ENCODE peak calls at places on chromosomes 3 and 15, in nine cellular contexts. Y is iPS DF 6.9; R is aorta; C is left cardiac atrium; B is activated CD4-positive, CD25-positive, alpha-beta regulatory T cell; T is dorsolateral prefrontal cortex; E is AG04450; M is GM10248; G is stimulated activated naive CD4-positive, alpha-beta T cell. P is an unnamed sample.

GRCh38 chr3:123085293-123085949 is 18.6 kb downstream of the PDIA5 start:
- DNase-seq in Y (no peak), R (no peak), C (no peak), B (no peak), T (no peak), E (no peak), M (no peak), G (no peak), P (no peak)

GRCh38 chr3:120214161-120214560 is 70.9 kb downstream of the GPR156 start:
- DNase-seq in Y (no peak), R (no peak), C (no peak), B (no peak), T (no peak), E (no peak), M (no peak), G (no peak), P (no peak)

GRCh38 chr3:52534281-52535183 is 875 bp upstream of the NT5DC2 start:
- DNase-seq in Y (no peak), R (peak), C (no peak), B (no peak), T (no peak), E (no peak), M (no peak), G (no peak), P (peak)

GRCh38 chr3:197504239-197505191 is 51.3 kb downstream of the BDH1 start:
- DNase-seq in Y (no peak), R (no peak), C (no peak), B (no peak), T (no peak), E (no peak), M (no peak), G (no peak), P (no peak)

GRCh38 chr3:58173670-58174472 is 36.9 kb downstream of the DNASE1L3 start:
- DNase-seq in Y (no peak), R (no peak), C (peak), B (no peak), T (no peak), E (no peak), M (peak), G (peak), P (no peak)

GRCh38 chr3:160162440-160162839 is 62.8 kb upstream of the C3orf80 start:
- DNase-seq in Y (peak), R (no peak), C (no peak), B (no peak), T (no peak), E (no peak), M (no peak), G (no peak), P (no peak)

GRCh38 chr3:37225481-37225880 is 51.1 kb upstream of the LRRFIP2 start:
- DNase-seq in Y (no peak), R (no peak), C (no peak), B (no peak), T (no peak), E (no peak), M (no peak), G (peak), P (no peak)

GRCh38 chr15:43911235-43911661 is 84.4 kb downstream of the WDR76 start:
- DNase-seq in Y (no peak), R (no peak), C (peak), B (no peak), T (peak), E (peak), M (no peak), G (no peak), P (peak)

GRCh38 chr3:183156266-183156665 is 6.3 kb downstream of the LAMP3 start:
- DNase-seq in Y (no peak), R (no peak), C (no peak), B (no peak), T (no peak), E (no peak), M (no peak), G (no peak), P (no peak)

GRCh38 chr3:95705786-95706418 is 1108.5 kb upstream of the EPHA6 start:
- DNase-seq in Y (no peak), R (no peak), C (peak), B (no peak), T (no peak), E (no peak), M (no peak), G (peak), P (no peak)

GRCh38 chr3:122021811-122022401 is at the start of gene ILDR1:
- DNase-seq in Y (no peak), R (no peak), C (no peak), B (no peak), T (no peak), E (no peak), M (peak), G (no peak), P (no peak)

GRCh38 chr3:142467738-142468137 is 19.9 kb upstream of the XRN1 start:
- DNase-seq in Y (no peak), R (no peak), C (no peak), B (no peak), T (no peak), E (no peak), M (no peak), G (no peak), P (no peak)

GRCh38 chr15:66608159-66608558 is 42.4 kb upstream of the LCTL start:
- DNase-seq in Y (no peak), R (no peak), C (no peak), B (no peak), T (no peak), E (no peak), M (no peak), G (no peak), P (no peak)

GRCh38 chr3:19967812-19968211 is 20.9 kb downstream of the RAB5A start:
- DNase-seq in Y (no peak), R (no peak), C (no peak), B (no peak), T (no peak), E (no peak), M (no peak), G (no peak), P (no peak)

GRCh38 chr3:10286596-10287295 is 6.0 kb downstream of the GHRL start:
- DNase-seq in Y (peak), R (no peak), C (no peak), B (no peak), T (no peak), E (peak), M (peak), G (peak), P (no peak)

GRCh38 chr3:45760878-45761711 is 35.2 kb downstream of the SLC6A20 start:
- DNase-seq in Y (peak), R (no peak), C (no peak), B (no peak), T (no peak), E (peak), M (peak), G (peak), P (no peak)

GRCh38 chr15:40330368-40330836 is 6.9 kb downstream of the INAFM2 start:
- DNase-seq in Y (no peak), R (no peak), C (peak), B (no peak), T (no peak), E (no peak), M (no peak), G (no peak), P (no peak)

GRCh38 chr15:87733005-87733404 is 523.5 kb downstream of the NTRK3 start:
- DNase-seq in Y (no peak), R (no peak), C (no peak), B (no peak), T (no peak), E (no peak), M (no peak), G (no peak), P (no peak)

GRCh38 chr3:112845772-112846171 is 892 bp downstream of the CD200R1L start:
- DNase-seq in Y (no peak), R (no peak), C (no peak), B (no peak), T (no peak), E (no peak), M (no peak), G (no peak), P (no peak)

GRCh38 chr3:101099791-101100190 is 106.6 kb upstream of the ABI3BP start:
- DNase-seq in Y (no peak), R (no peak), C (no peak), B (no peak), T (no peak), E (no peak), M (no peak), G (no peak), P (no peak)

GRCh38 chr3:29605845-29606244 is 325.0 kb downstream of the RBMS3 start:
- DNase-seq in Y (no peak), R (no peak), C (no peak), B (no peak), T (no peak), E (peak), M (no peak), G (no peak), P (no peak)

GRCh38 chr15:63597033-63597790 is at the start of gene FBXL22:
- DNase-seq in Y (no peak), R (peak), C (peak), B (no peak), T (no peak), E (peak), M (no peak), G (no peak), P (peak)

GRCh38 chr3:193029800-193030199 is 112.1 kb upstream of the MB21D2 start:
- DNase-seq in Y (no peak), R (no peak), C (no peak), B (no peak), T (no peak), E (no peak), M (no peak), G (no peak), P (no peak)

GRCh38 chr15:40739042-40739441 is 16.0 kb downstream of the RMDN3 start:
- DNase-seq in Y (no peak), R (no peak), C (no peak), B (no peak), T (no peak), E (no peak), M (no peak), G (no peak), P (no peak)

GRCh38 chr3:67863869-67864268 is 209.5 kb upstream of the SUCLG2 start:
- DNase-seq in Y (peak), R (no peak), C (no peak), B (no peak), T (no peak), E (no peak), M (no peak), G (no peak), P (no peak)

GRCh38 chr15:31150732-31151212 is 49.2 kb upstream of the TRPM1 start:
- DNase-seq in Y (no peak), R (no peak), C (no peak), B (no peak), T (no peak), E (no peak), M (no peak), G (no peak), P (no peak)

GRCh38 chr15:80669599-80670273 is 25.4 kb upstream of the ABHD17C start:
- DNase-seq in Y (no peak), R (no peak), C (no peak), B (no peak), T (no peak), E (peak), M (peak), G (no peak), P (no peak)

GRCh38 chr3:143753456-143753855 is 94.8 kb downstream of the SLC9A9 start:
- DNase-seq in Y (no peak), R (no peak), C (no peak), B (no peak), T (no peak), E (no peak), M (no peak), G (no peak), P (no peak)

GRCh38 chr3:184360070-184360833 is 1.2 kb downstream of the CLCN2 start:
- DNase-seq in Y (no peak), R (no peak), C (no peak), B (no peak), T (no peak), E (no peak), M (no peak), G (no peak), P (no peak)

GRCh38 chr3:113536627-113537101 is 4.3 kb downstream of the SIDT1 start:
- DNase-seq in Y (no peak), R (no peak), C (no peak), B (no peak), T (no peak), E (no peak), M (no peak), G (no peak), P (no peak)

GRCh38 chr15:36067483-36068274 is 511.7 kb upstream of the CDIN1 start:
- DNase-seq in Y (no peak), R (peak), C (no peak), B (no peak), T (no peak), E (no peak), M (no peak), G (no peak), P (no peak)

GRCh38 chr3:80079886-80080285 is 312.1 kb upstream of the ROBO1 start:
- DNase-seq in Y (no peak), R (no peak), C (no peak), B (no peak), T (no peak), E (no peak), M (no peak), G (no peak), P (no peak)

GRCh38 chr15:25849431-25849921 is 13.7 kb downstream of the ATP10A start:
- DNase-seq in Y (no peak), R (no peak), C (no peak), B (no peak), T (no peak), E (no peak), M (no peak), G (peak), P (peak)

GRCh38 chr3:36906504-36907149 is 38.2 kb downstream of the TRANK1 start:
- DNase-seq in Y (no peak), R (no peak), C (no peak), B (no peak), T (no peak), E (peak), M (no peak), G (peak), P (no peak)

GRCh38 chr3:196115678-196116083 is 33.8 kb upstream of the TFRC start:
- DNase-seq in Y (no peak), R (no peak), C (no peak), B (no peak), T (no peak), E (no peak), M (peak), G (no peak), P (no peak)

GRCh38 chr3:111210866-111211564 is 139.4 kb downstream of the NECTIN3 start:
- DNase-seq in Y (peak), R (no peak), C (no peak), B (no peak), T (no peak), E (no peak), M (no peak), G (no peak), P (no peak)

GRCh38 chr3:130537609-130538304 is 20.8 kb downstream of the COL6A6 start:
- DNase-seq in Y (no peak), R (no peak), C (no peak), B (no peak), T (no peak), E (no peak), M (no peak), G (no peak), P (no peak)

GRCh38 chr3:47266709-47267489 is 15.7 kb downstream of the KIF9 start:
- DNase-seq in Y (no peak), R (peak), C (peak), B (no peak), T (peak), E (peak), M (peak), G (no peak), P (peak)

P was measured in cardiac septum.